ENCODE peak calls at places on chromosomes 16 and 17, in four cellular contexts. One of them, this sample, is unnamed.
A peak's percentile ranks its signal among the peaks of the same experiment; 100 is the strongest.

GRCh38 chr17:82882715-82883446 is 43.1 kb upstream of the ZNF750 start:
- DNase-seq in NCI-H2081: no peak
- DNase-seq in NCI-H1092: no peak
- DNase-seq in EL: no peak
- DNase-seq in this sample: no peak

GRCh38 chr16:74213372-74213771 is 83.2 kb upstream of the PSMD7 start:
- DNase-seq in NCI-H1092: no peak
- DNase-seq in EL: no peak
- DNase-seq in NCI-H2081: no peak
- DNase-seq in this sample: no peak

GRCh38 chr17:70276931-70277330 is 107.6 kb downstream of the KCNJ2 start:
- DNase-seq in EL: no peak
- DNase-seq in NCI-H1092: no peak
- DNase-seq in NCI-H2081: no peak
- DNase-seq in this sample: no peak

GRCh38 chr16:20939599-20939998 is 39.0 kb downstream of the LYRM1 start:
- DNase-seq in NCI-H2081: no peak
- DNase-seq in NCI-H1092: no peak
- DNase-seq in EL: no peak
- DNase-seq in this sample: no peak

GRCh38 chr17:17089206-17089550 is 46.9 kb downstream of the MPRIP start:
- DNase-seq in EL: no peak
- DNase-seq in NCI-H2081: no peak
- DNase-seq in NCI-H1092: no peak
- DNase-seq in this sample: no peak

GRCh38 chr16:89200850-89201466 is 621 bp upstream of the SLC22A31 start:
- DNase-seq in NCI-H1092: no peak
- DNase-seq in NCI-H2081: no peak
- DNase-seq in EL: no peak
- DNase-seq in this sample: peak; percentile 4

GRCh38 chr17:57861000-57861736 is 11.3 kb upstream of the MRPS23 start:
- DNase-seq in NCI-H1092: no peak
- DNase-seq in EL: no peak
- DNase-seq in NCI-H2081: peak; percentile 29
- DNase-seq in this sample: peak; percentile 71

GRCh38 chr17:42679492-42680330 is 1.9 kb downstream of the CCR10 start:
- DNase-seq in EL: peak; percentile 83
- DNase-seq in NCI-H2081: peak; percentile 71
- DNase-seq in NCI-H1092: peak; percentile 59
- DNase-seq in this sample: peak; percentile 78

GRCh38 chr17:29617125-29617480 is 5.6 kb downstream of the CORO6 start:
- DNase-seq in NCI-H2081: peak; percentile 72
- DNase-seq in NCI-H1092: peak; percentile 68
- DNase-seq in EL: peak; percentile 69
- DNase-seq in this sample: peak; percentile 89

GRCh38 chr17:75064040-75064439 is 17.0 kb downstream of the KCTD2 start:
- DNase-seq in NCI-H2081: no peak
- DNase-seq in NCI-H1092: no peak
- DNase-seq in EL: no peak
- DNase-seq in this sample: no peak

GRCh38 chr17:68061512-68062313 is 26.2 kb downstream of the KPNA2 start:
- DNase-seq in NCI-H1092: no peak
- DNase-seq in NCI-H2081: no peak
- DNase-seq in EL: peak; percentile 62
- DNase-seq in this sample: peak; percentile 13

GRCh38 chr16:31707743-31708335 is 165.8 kb upstream of the ZNF267 start:
- DNase-seq in NCI-H2081: no peak
- DNase-seq in EL: no peak
- DNase-seq in NCI-H1092: no peak
- DNase-seq in this sample: no peak

GRCh38 chr16:82425661-82426060 is 201.1 kb upstream of the CDH13 start:
- DNase-seq in EL: no peak
- DNase-seq in NCI-H2081: no peak
- DNase-seq in NCI-H1092: no peak
- DNase-seq in this sample: no peak

GRCh38 chr17:5396612-5397011 is 22.9 kb downstream of the NUP88 start:
- DNase-seq in EL: no peak
- DNase-seq in NCI-H2081: no peak
- DNase-seq in NCI-H1092: no peak
- DNase-seq in this sample: no peak

GRCh38 chr16:19143241-19143640 is 24.8 kb upstream of the SYT17 start:
- DNase-seq in NCI-H1092: no peak
- DNase-seq in NCI-H2081: no peak
- DNase-seq in EL: no peak
- DNase-seq in this sample: no peak

GRCh38 chr16:70432304-70432799 is 6.5 kb downstream of the ST3GAL2 start:
- DNase-seq in NCI-H1092: no peak
- DNase-seq in EL: no peak
- DNase-seq in NCI-H2081: no peak
- DNase-seq in this sample: no peak

GRCh38 chr17:1006054-1006453 is 9.1 kb downstream of the TIMM22 start:
- DNase-seq in NCI-H2081: no peak
- DNase-seq in NCI-H1092: no peak
- DNase-seq in EL: no peak
- DNase-seq in this sample: no peak

GRCh38 chr16:85539629-85540291 is 73.4 kb upstream of the GSE1 start:
- DNase-seq in EL: no peak
- DNase-seq in NCI-H1092: no peak
- DNase-seq in NCI-H2081: no peak
- DNase-seq in this sample: no peak

GRCh38 chr16:50627419-50627818 is 53.7 kb downstream of the SNX20 start:
- DNase-seq in NCI-H2081: no peak
- DNase-seq in EL: peak; percentile 26
- DNase-seq in NCI-H1092: peak; percentile 53
- DNase-seq in this sample: peak; percentile 19

GRCh38 chr17:58447039-58447975 is 30.0 kb upstream of the RNF43 start:
- DNase-seq in EL: peak; percentile 80
- DNase-seq in NCI-H1092: peak; percentile 48
- DNase-seq in NCI-H2081: peak; percentile 82
- DNase-seq in this sample: peak; percentile 76

GRCh38 chr17:32497431-32498205 is 10.8 kb downstream of the CDK5R1 start:
- DNase-seq in EL: peak; percentile 66
- DNase-seq in NCI-H2081: no peak
- DNase-seq in NCI-H1092: no peak
- DNase-seq in this sample: peak; percentile 54

GRCh38 chr17:17812211-17813054 is 24.4 kb downstream of the SREBF1 start:
- DNase-seq in EL: peak; percentile 52
- DNase-seq in NCI-H1092: peak; percentile 14
- DNase-seq in NCI-H2081: no peak
- DNase-seq in this sample: peak; percentile 61

GRCh38 chr16:5865231-5865630 is 767.6 kb upstream of the EEF2KMT start:
- DNase-seq in EL: no peak
- DNase-seq in NCI-H1092: no peak
- DNase-seq in NCI-H2081: no peak
- DNase-seq in this sample: no peak

GRCh38 chr17:30920683-30921543 is 832 bp upstream of the ADAP2 start:
- DNase-seq in EL: no peak
- DNase-seq in NCI-H2081: no peak
- DNase-seq in NCI-H1092: no peak
- DNase-seq in this sample: no peak

GRCh38 chr17:82237746-82238561 is 9.1 kb downstream of the SLC16A3 start:
- DNase-seq in NCI-H2081: no peak
- DNase-seq in EL: no peak
- DNase-seq in NCI-H1092: no peak
- DNase-seq in this sample: no peak

GRCh38 chr17:48374650-48375230 is 55.3 kb downstream of the SKAP1 start:
- DNase-seq in NCI-H2081: peak; percentile 64
- DNase-seq in EL: peak; percentile 23
- DNase-seq in NCI-H1092: peak; percentile 31
- DNase-seq in this sample: peak; percentile 9

GRCh38 chr17:17412331-17412730 is 64.5 kb upstream of the MED9 start:
- DNase-seq in EL: peak; percentile 77
- DNase-seq in NCI-H1092: no peak
- DNase-seq in NCI-H2081: no peak
- DNase-seq in this sample: peak; percentile 53

GRCh38 chr17:12667299-12667958 is 1.7 kb downstream of the MYOCD start:
- DNase-seq in NCI-H2081: no peak
- DNase-seq in NCI-H1092: no peak
- DNase-seq in EL: peak; percentile 65
- DNase-seq in this sample: peak; percentile 85

GRCh38 chr17:16926061-16926511 is 45.8 kb downstream of the TNFRSF13B start:
- DNase-seq in EL: no peak
- DNase-seq in NCI-H1092: no peak
- DNase-seq in NCI-H2081: no peak
- DNase-seq in this sample: no peak

GRCh38 chr16:67667817-67668494 is 1.3 kb downstream of the C16orf86 start:
- DNase-seq in NCI-H1092: peak; percentile 91
- DNase-seq in NCI-H2081: no peak
- DNase-seq in EL: peak; percentile 95
- DNase-seq in this sample: peak; percentile 84

GRCh38 chr17:65638221-65638940 is 76.9 kb upstream of the AXIN2 start:
- DNase-seq in NCI-H2081: no peak
- DNase-seq in NCI-H1092: peak; percentile 85
- DNase-seq in EL: no peak
- DNase-seq in this sample: no peak

GRCh38 chr16:84928679-84929420 is 82.5 kb downstream of the ZDHHC7 start:
- DNase-seq in NCI-H1092: no peak
- DNase-seq in EL: peak; percentile 40
- DNase-seq in NCI-H2081: no peak
- DNase-seq in this sample: no peak

GRCh38 chr17:76586741-76587487 is 1.3 kb upstream of the ST6GALNAC2 start:
- DNase-seq in NCI-H1092: no peak
- DNase-seq in NCI-H2081: no peak
- DNase-seq in EL: no peak
- DNase-seq in this sample: no peak

GRCh38 chr17:51120357-51120738 is 320 bp downstream of the SPAG9 start:
- DNase-seq in NCI-H1092: no peak
- DNase-seq in NCI-H2081: peak; percentile 52
- DNase-seq in EL: no peak
- DNase-seq in this sample: peak; percentile 41

GRCh38 chr17:65039349-65039988 is 17.1 kb downstream of the GNA13 start:
- DNase-seq in NCI-H2081: no peak
- DNase-seq in NCI-H1092: no peak
- DNase-seq in EL: no peak
- DNase-seq in this sample: no peak

GRCh38 chr17:79024901-79025737 is 1.1 kb downstream of the C1QTNF1 start:
- DNase-seq in NCI-H1092: no peak
- DNase-seq in EL: no peak
- DNase-seq in NCI-H2081: no peak
- DNase-seq in this sample: peak; percentile 70

GRCh38 chr17:12507046-12507445 is 158.6 kb upstream of the MYOCD start:
- DNase-seq in EL: no peak
- DNase-seq in NCI-H1092: no peak
- DNase-seq in NCI-H2081: no peak
- DNase-seq in this sample: no peak

GRCh38 chr17:39199673-39199985 is 454 bp upstream of the RPL19 start:
- DNase-seq in NCI-H1092: no peak
- DNase-seq in NCI-H2081: no peak
- DNase-seq in EL: no peak
- DNase-seq in this sample: no peak

GRCh38 chr16:17334096-17334495 is 136.7 kb downstream of the XYLT1 start:
- DNase-seq in NCI-H1092: no peak
- DNase-seq in EL: peak; percentile 51
- DNase-seq in NCI-H2081: no peak
- DNase-seq in this sample: peak; percentile 21